ENCODE peak calls at places on chromosomes 7 and 10, in six cellular contexts. G is AG04449, I is tibial artery, Y is uterus, D is fibroblast of mammary gland, R is astrocyte of the spinal cord. M is an unnamed sample.

GRCh38 chr10:6239213-6239991 is 36.7 kb downstream of the PFKFB3 start:
- DNase-seq in G (peak), I (no peak), Y (peak), D (peak), R (peak), M (peak)

GRCh38 chr7:149414745-149415390 is 46.0 kb downstream of the ZNF777 start:
- DNase-seq in G (peak), I (peak), Y (peak), D (peak), R (peak), M (peak)

GRCh38 chr10:47134166-47134565 is 165.8 kb upstream of the GDF10 start:
- DNase-seq in G (no peak), I (no peak), Y (no peak), D (no peak), R (no peak), M (no peak)

GRCh38 chr7:123573371-123573770 is 15.8 kb upstream of the NDUFA5 start:
- DNase-seq in G (no peak), I (no peak), Y (no peak), D (no peak), R (no peak), M (no peak)

GRCh38 chr7:120735791-120736190 is 122.2 kb downstream of the TSPAN12 start:
- DNase-seq in G (no peak), I (no peak), Y (no peak), D (peak), R (peak), M (peak)

GRCh38 chr10:71040890-71041590 is 152.7 kb upstream of the PCBD1 start:
- DNase-seq in G (no peak), I (no peak), Y (no peak), D (no peak), R (no peak), M (no peak)

GRCh38 chr7:158957921-158958471 is 101.6 kb downstream of the DYNC2I1 start:
- DNase-seq in G (no peak), I (no peak), Y (no peak), D (no peak), R (no peak), M (no peak)

GRCh38 chr7:7054252-7054830 is 128.0 kb upstream of the C1GALT1 start:
- DNase-seq in G (no peak), I (no peak), Y (no peak), D (no peak), R (no peak), M (no peak)

GRCh38 chr7:114158275-114158674 is 239.5 kb upstream of the PPP1R3A start:
- DNase-seq in G (no peak), I (no peak), Y (no peak), D (no peak), R (no peak), M (no peak)

GRCh38 chr10:127149613-127150081 is 46.7 kb downstream of the INSYN2A start:
- DNase-seq in G (no peak), I (no peak), Y (no peak), D (peak), R (peak), M (peak)

GRCh38 chr7:75559355-75559986 is 67.4 kb downstream of the SPDYE5 start:
- DNase-seq in G (no peak), I (no peak), Y (no peak), D (no peak), R (peak), M (no peak)

GRCh38 chr10:21926949-21927348 is 76.6 kb downstream of the DNAJC1 start:
- DNase-seq in G (peak), I (no peak), Y (no peak), D (peak), R (peak), M (peak)

GRCh38 chr10:50210876-50211275 is 40.4 kb downstream of the ASAH2 start:
- DNase-seq in G (no peak), I (no peak), Y (no peak), D (no peak), R (no peak), M (no peak)

GRCh38 chr7:143285454-143285756 is 647 bp downstream of the TMEM139 start:
- DNase-seq in G (no peak), I (no peak), Y (no peak), D (no peak), R (no peak), M (no peak)

GRCh38 chr10:132194726-132195125 is 8.0 kb downstream of the DPYSL4 start:
- DNase-seq in G (no peak), I (no peak), Y (no peak), D (no peak), R (no peak), M (no peak)

GRCh38 chr10:126014309-126014708 is 117.9 kb downstream of the FANK1 start:
- DNase-seq in G (no peak), I (no peak), Y (no peak), D (peak), R (peak), M (peak)

GRCh38 chr10:70917635-70918034 is 29.3 kb upstream of the PCBD1 start:
- DNase-seq in G (no peak), I (no peak), Y (no peak), D (no peak), R (no peak), M (no peak)

GRCh38 chr10:73910401-73910763 is 550 bp upstream of the PLAU start:
- DNase-seq in G (no peak), I (no peak), Y (no peak), D (no peak), R (peak), M (no peak)

GRCh38 chr10:32180354-32181280 is 124.4 kb upstream of the KIF5B start:
- DNase-seq in G (no peak), I (peak), Y (no peak), D (peak), R (no peak), M (no peak)

GRCh38 chr10:32179836-32180235 is 123.6 kb upstream of the KIF5B start:
- DNase-seq in G (no peak), I (peak), Y (no peak), D (no peak), R (no peak), M (no peak)

GRCh38 chr10:32187686-32188085 is 131.5 kb upstream of the KIF5B start:
- DNase-seq in G (no peak), I (no peak), Y (no peak), D (no peak), R (no peak), M (no peak)

DNA sequence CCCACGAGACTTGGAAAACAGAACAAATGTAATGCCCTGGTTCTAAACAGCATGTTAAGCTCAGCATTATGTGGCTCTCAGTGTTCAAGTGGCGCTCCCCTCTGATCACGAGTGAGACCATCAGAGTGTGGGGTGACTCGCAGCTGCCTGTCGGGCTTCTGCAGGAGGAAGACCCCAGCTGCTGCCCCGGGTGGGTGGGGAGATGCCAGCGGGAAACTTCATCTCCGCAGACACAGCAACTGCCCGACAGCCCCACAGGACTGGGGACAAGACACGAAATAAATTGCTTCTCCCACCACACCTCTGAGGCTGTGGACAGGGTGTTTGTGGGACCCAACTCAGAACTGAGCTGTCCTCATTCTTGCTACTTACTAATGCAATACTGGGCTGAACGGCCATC is 126.3 kb upstream of the KIF5B start:
- DNase-seq in G (no peak), I (no peak), Y (no peak), D (no peak), R (no peak), M (no peak)
- TF ChIP-seq CTCF in G (no peak), I (no peak), Y (no peak), D (no peak), R (no peak), M (no peak)

GRCh38 chr7:220151-220841 is 27.9 kb downstream of the FAM20C start:
- DNase-seq in G (no peak), I (no peak), Y (no peak), D (peak), R (no peak), M (no peak)
- TF ChIP-seq CTCF in G (peak), I (no peak), Y (no peak), D (no peak), R (peak), M (peak)

GRCh38 chr7:153829523-153829922 is 222.7 kb upstream of the DPP6 start:
- DNase-seq in G (no peak), I (no peak), Y (no peak), D (no peak), R (no peak), M (no peak)

GRCh38 chr7:153835712-153836265 is 216.4 kb upstream of the DPP6 start:
- DNase-seq in G (no peak), I (no peak), Y (peak), D (no peak), R (no peak), M (no peak)

GRCh38 chr7:153840861-153841260 is 211.3 kb upstream of the DPP6 start:
- DNase-seq in G (no peak), I (no peak), Y (no peak), D (no peak), R (no peak), M (no peak)

GRCh38 chr7:153832160-153832559 is 220.0 kb upstream of the DPP6 start:
- DNase-seq in G (no peak), I (no peak), Y (no peak), D (no peak), R (no peak), M (no peak)

DNA sequence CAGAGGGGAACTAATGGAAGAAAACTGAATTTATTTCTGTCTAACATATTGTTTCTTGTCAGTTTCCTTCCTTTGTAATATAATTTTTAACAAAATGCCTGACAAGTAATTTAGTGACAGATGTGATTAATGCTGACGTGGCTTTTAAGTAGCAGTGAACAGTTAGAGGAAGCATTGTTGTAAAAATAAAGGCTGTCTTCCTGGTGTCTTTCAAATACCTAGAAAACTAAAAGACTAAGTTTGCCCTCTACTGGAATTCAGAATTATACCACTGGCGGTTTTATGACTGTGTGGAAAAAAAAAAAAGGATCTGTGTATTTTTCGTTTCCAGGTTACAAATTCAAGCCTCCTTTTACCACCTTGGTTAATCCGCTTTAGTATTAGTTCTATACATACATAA is 217.1 kb upstream of the DPP6 start:
- DNase-seq in G (no peak), I (no peak), Y (no peak), D (no peak), R (no peak), M (no peak)
- TF ChIP-seq CTCF in G (no peak), I (no peak), Y (peak), D (no peak), R (no peak), M (no peak)

DNA sequence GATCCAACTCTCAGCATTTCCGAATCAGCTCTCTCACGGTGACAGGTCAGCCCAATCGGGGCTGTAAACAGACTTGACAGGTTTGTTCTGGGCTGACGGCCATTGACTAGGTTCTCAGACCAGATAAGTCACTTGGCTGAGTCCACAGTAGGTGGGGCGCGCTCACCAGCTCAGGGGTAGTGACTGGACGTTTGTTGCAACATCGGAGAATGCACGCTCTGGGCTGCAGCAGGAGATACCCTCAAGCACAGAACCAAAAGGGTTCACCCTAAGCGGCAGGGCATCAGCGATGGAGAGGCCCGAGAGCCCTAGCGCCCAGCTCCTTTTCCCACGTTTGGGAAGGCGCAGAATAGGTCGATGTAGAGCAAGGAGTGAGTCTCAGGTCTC is 1.8 kb downstream of the KLLN start:
- DNase-seq in G (no peak), I (peak), Y (peak), D (peak), R (peak), M (peak)
- TF ChIP-seq CTCF in G (peak), I (no peak), Y (peak), D (peak), R (peak), M (peak)

GRCh38 chr7:26180792-26181198 is 19.8 kb downstream of the HNRNPA2B1 start:
- DNase-seq in G (no peak), I (no peak), Y (no peak), D (no peak), R (no peak), M (no peak)

GRCh38 chr7:26182706-26183105 is 17.8 kb downstream of the HNRNPA2B1 start:
- DNase-seq in G (no peak), I (no peak), Y (no peak), D (no peak), R (no peak), M (no peak)

GRCh38 chr7:26182283-26182682 is 18.3 kb downstream of the HNRNPA2B1 start:
- DNase-seq in G (no peak), I (no peak), Y (no peak), D (no peak), R (no peak), M (no peak)

GRCh38 chr7:26181474-26182227 is 18.9 kb downstream of the HNRNPA2B1 start:
- DNase-seq in G (no peak), I (no peak), Y (no peak), D (no peak), R (no peak), M (no peak)

GRCh38 chr7:26183545-26184282 is 16.8 kb downstream of the HNRNPA2B1 start:
- DNase-seq in G (no peak), I (no peak), Y (no peak), D (no peak), R (no peak), M (no peak)
- TF ChIP-seq CTCF in G (no peak), I (no peak), Y (no peak), D (no peak), R (no peak), M (no peak)

DNA sequence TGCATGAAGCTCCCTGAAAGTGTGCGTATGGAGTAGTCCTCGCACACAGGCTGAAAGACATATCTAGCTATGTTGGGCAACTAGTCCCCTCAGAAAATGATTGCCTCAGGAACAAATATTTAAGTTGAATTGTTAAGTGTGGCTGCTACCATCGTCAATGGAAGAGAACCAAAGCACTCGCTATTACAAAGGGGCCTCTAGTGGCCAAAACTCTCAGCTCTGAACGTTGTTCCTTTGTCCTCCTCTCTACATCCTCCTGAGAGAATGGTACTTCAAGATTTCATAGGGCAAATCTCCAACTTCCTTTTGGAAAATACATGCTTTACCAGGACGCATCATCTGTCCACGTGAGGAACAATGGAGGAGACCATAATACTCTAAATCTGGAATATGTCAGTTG is 209.9 kb downstream of the NRG3 start:
- DNase-seq in G (no peak), I (no peak), Y (no peak), D (no peak), R (no peak), M (no peak)
- TF ChIP-seq CTCF in G (no peak), I (no peak), Y (no peak), D (no peak), R (no peak), M (no peak)

M was measured in brain microvascular endothelial cell.